ENCODE peak calls at places on chromosomes 1 and 21, in ten cellular contexts. S is thyroid gland; D is activated naive CD4-positive, alpha-beta T cell; O is BJ; N is stimulated activated CD4-positive, alpha-beta T cell treated with anti-CD3 and anti-CD28 coated beads, Interleukin-4, amount 100 ng/mL, for 1 hour; Y is EH; R is NCI-H146; T is activated CD4-positive, alpha-beta T cell treated with anti-CD3 and anti-CD28 coated beads, Interleukin-2, amount 50 U/mL, for 4 hours; K is 8988T; M is stimulated activated CD8-positive, alpha-beta memory T cell treated with anti-CD3 and anti-CD28 coated beads, Interleukin-4, amount 100 ng/mL, for 48 hours. F is an unnamed sample.

GRCh38 chr1:197958438-197958837 is 41.3 kb downstream of the LHX9 start:
- DNase-seq in R (peak; percentile 4), N (no peak), T (no peak), O (no peak), M (no peak), Y (no peak), K (no peak), D (no peak), S (no peak), F (peak; percentile 98)

GRCh38 chr1:162185299-162185698 is 115.8 kb downstream of the NOS1AP start:
- DNase-seq in R (no peak), K (no peak), N (no peak), Y (no peak), T (no peak), M (no peak), S (no peak), D (no peak), O (no peak), F (peak; percentile 22)

GRCh38 chr21:27132270-27132669 is 165.4 kb upstream of the ADAMTS5 start:
- DNase-seq in Y (peak; percentile 32), O (no peak), N (no peak), T (no peak), S (peak; percentile 50), R (no peak), D (no peak), K (no peak), M (no peak), F (no peak)

GRCh38 chr1:154344977-154345837 is 19.9 kb downstream of the ATP8B2 start:
- DNase-seq in Y (peak; percentile 48), S (peak; percentile 47), R (no peak), D (peak; percentile 64), N (peak; percentile 77), K (peak; percentile 68), T (peak; percentile 74), O (no peak), M (peak; percentile 88), F (peak; percentile 40)

GRCh38 chr1:226827458-226827857 is 43.0 kb upstream of the PSEN2 start:
- DNase-seq in R (no peak), S (peak; percentile 18), K (no peak), O (no peak), D (no peak), M (peak; percentile 37), Y (peak; percentile 9), N (peak; percentile 22), T (no peak), F (peak; percentile 51)

GRCh38 chr21:25298512-25299491 is 308.5 kb downstream of the MRPL39 start:
- DNase-seq in R (no peak), S (no peak), D (no peak), T (no peak), M (no peak), N (no peak), K (no peak), Y (no peak), O (no peak), F (no peak)

GRCh38 chr1:154607748-154608521 is at the start of gene ADAR:
- DNase-seq in K (no peak), T (peak; percentile 91), S (peak; percentile 92), N (peak; percentile 87), M (peak; percentile 92), D (peak; percentile 81), R (peak; percentile 75), Y (peak; percentile 97), O (peak; percentile 79), F (peak; percentile 91)

GRCh38 chr21:44487831-44488230 is 32.5 kb downstream of the LRRC3 start:
- DNase-seq in Y (peak; percentile 5), K (no peak), T (peak; percentile 34), O (no peak), N (peak; percentile 58), M (peak; percentile 82), R (no peak), S (no peak), D (peak; percentile 30), F (peak; percentile 16)

GRCh38 chr1:54887665-54888071 is 673 bp upstream of the DHCR24 start:
- DNase-seq in R (peak; percentile 60), O (no peak), D (no peak), T (no peak), K (no peak), S (peak; percentile 27), Y (no peak), N (no peak), M (no peak), F (peak; percentile 57)

GRCh38 chr1:234998174-234998741 is 130.4 kb downstream of the TOMM20 start:
- DNase-seq in S (peak; percentile 42), O (no peak), M (no peak), R (no peak), N (no peak), K (no peak), Y (no peak), T (no peak), D (no peak), F (peak; percentile 66)

GRCh38 chr1:94416901-94417701 is 1.1 kb upstream of the ABCD3 start:
- DNase-seq in S (peak; percentile 61), R (peak; percentile 12), D (no peak), O (peak; percentile 23), N (no peak), Y (peak; percentile 81), T (no peak), M (no peak), K (no peak), F (peak; percentile 28)

GRCh38 chr1:227749916-227750710 is 14.9 kb downstream of the SNAP47 start:
- DNase-seq in Y (no peak), T (no peak), S (no peak), O (no peak), K (no peak), M (no peak), R (no peak), D (no peak), N (no peak), F (no peak)

GRCh38 chr1:183609313-183609712 is 19.1 kb upstream of the NCF2 start:
- DNase-seq in T (no peak), M (no peak), N (no peak), K (no peak), O (no peak), R (peak; percentile 20), S (no peak), D (no peak), Y (peak; percentile 87), F (peak; percentile 73)

GRCh38 chr21:45598666-45599065 is 44.9 kb upstream of the PCBP3 start:
- DNase-seq in T (no peak), Y (no peak), S (no peak), K (no peak), D (no peak), N (no peak), M (no peak), O (no peak), R (no peak), F (no peak)

GRCh38 chr1:222369991-222370910 is 177.7 kb downstream of the HHIPL2 start:
- DNase-seq in N (no peak), T (no peak), O (no peak), K (no peak), M (no peak), S (no peak), R (no peak), Y (peak; percentile 94), D (no peak), F (peak; percentile 65)

GRCh38 chr1:67489643-67490042 is 59.4 kb upstream of the SERBP1 start:
- DNase-seq in N (peak; percentile 2), T (no peak), D (no peak), K (peak; percentile 20), M (no peak), O (no peak), S (no peak), Y (no peak), R (peak; percentile 56), F (peak; percentile 62)

GRCh38 chr1:153573351-153573750 is 7.7 kb upstream of the S100A2 start:
- DNase-seq in R (no peak), M (no peak), D (no peak), K (no peak), S (no peak), Y (no peak), T (no peak), O (no peak), N (no peak), F (no peak)

GRCh38 chr1:93749894-93750301 is 68.3 kb upstream of the BCAR3 start:
- DNase-seq in M (no peak), Y (no peak), N (no peak), T (no peak), O (no peak), K (no peak), R (no peak), D (no peak), S (peak; percentile 64), F (peak; percentile 50)

GRCh38 chr1:5916572-5917280 is 75.5 kb downstream of the NPHP4 start:
- DNase-seq in R (no peak), M (no peak), N (no peak), Y (no peak), T (no peak), K (no peak), S (no peak), O (no peak), D (no peak), F (no peak)

GRCh38 chr1:20370628-20371200 is 80.0 kb downstream of the VWA5B1 start:
- DNase-seq in N (no peak), M (no peak), Y (peak; percentile 21), K (no peak), D (no peak), O (no peak), T (no peak), S (no peak), R (no peak), F (peak; percentile 88)

GRCh38 chr1:171740356-171740863 is 1.5 kb downstream of the VAMP4 start:
- DNase-seq in K (no peak), Y (peak; percentile 23), N (no peak), S (no peak), O (no peak), D (no peak), R (no peak), T (no peak), M (no peak), F (no peak)

GRCh38 chr1:40239626-40240025 is 8.1 kb upstream of the TMCO2 start:
- DNase-seq in M (no peak), O (no peak), Y (no peak), K (no peak), D (no peak), N (no peak), T (no peak), R (no peak), S (no peak), F (no peak)

GRCh38 chr1:205597691-205598314 is 34.0 kb downstream of the ELK4 start:
- DNase-seq in M (peak; percentile 12), K (no peak), Y (no peak), O (no peak), T (no peak), R (no peak), N (no peak), D (no peak), S (no peak), F (peak; percentile 48)

GRCh38 chr1:31788138-31788824 is 24.1 kb upstream of the ADGRB2 start:
- DNase-seq in N (peak; percentile 88), S (peak; percentile 88), K (peak; percentile 74), D (peak; percentile 78), T (peak; percentile 79), Y (peak; percentile 91), M (peak; percentile 98), R (peak; percentile 55), O (peak; percentile 50), F (peak; percentile 77)

F was measured in NCI-H69.